ENCODE peak calls at places on chromosomes 12 and 14, in four cellular contexts. One of them, this sample, is unnamed.

GRCh38 chr14:102545461-102546265 is 36.1 kb upstream of the ANKRD9 start:
- DNase-seq in NCI-H1105 treated with DMSO at 0.1 percent for 48 hours: no peak
- DNase-seq in HCEC 1CT: peak; percentile 26
- DNase-seq in stimulated activated CD8-positive, alpha-beta memory T cell treated with anti-CD3 and anti-CD28 coated beads, Interleukin-15, amount 100 ng/mL, for 1 hour: no peak
- DNase-seq in this sample: no peak

GRCh38 chr12:50665170-50665569 is 98.7 kb upstream of the ATF1 start:
- DNase-seq in HCEC 1CT: no peak
- DNase-seq in stimulated activated CD8-positive, alpha-beta memory T cell treated with anti-CD3 and anti-CD28 coated beads, Interleukin-15, amount 100 ng/mL, for 1 hour: no peak
- DNase-seq in NCI-H1105 treated with DMSO at 0.1 percent for 48 hours: no peak
- DNase-seq in this sample: no peak

GRCh38 chr14:25032092-25032784 is 17.7 kb downstream of the STXBP6 start:
- DNase-seq in NCI-H1105 treated with DMSO at 0.1 percent for 48 hours: no peak
- DNase-seq in HCEC 1CT: no peak
- DNase-seq in stimulated activated CD8-positive, alpha-beta memory T cell treated with anti-CD3 and anti-CD28 coated beads, Interleukin-15, amount 100 ng/mL, for 1 hour: no peak
- DNase-seq in this sample: no peak

GRCh38 chr12:76158518-76159321 is 74.2 kb upstream of the NAP1L1 start:
- DNase-seq in HCEC 1CT: peak; percentile 79
- DNase-seq in NCI-H1105 treated with DMSO at 0.1 percent for 48 hours: no peak
- DNase-seq in stimulated activated CD8-positive, alpha-beta memory T cell treated with anti-CD3 and anti-CD28 coated beads, Interleukin-15, amount 100 ng/mL, for 1 hour: peak; percentile 17
- DNase-seq in this sample: no peak

GRCh38 chr14:90785474-90785873 is 30.8 kb downstream of the TTC7B start:
- DNase-seq in HCEC 1CT: no peak
- DNase-seq in stimulated activated CD8-positive, alpha-beta memory T cell treated with anti-CD3 and anti-CD28 coated beads, Interleukin-15, amount 100 ng/mL, for 1 hour: no peak
- DNase-seq in NCI-H1105 treated with DMSO at 0.1 percent for 48 hours: no peak
- DNase-seq in this sample: no peak

GRCh38 chr12:111850526-111850925 is 8.5 kb downstream of the MAPKAPK5 start:
- DNase-seq in NCI-H1105 treated with DMSO at 0.1 percent for 48 hours: no peak
- DNase-seq in stimulated activated CD8-positive, alpha-beta memory T cell treated with anti-CD3 and anti-CD28 coated beads, Interleukin-15, amount 100 ng/mL, for 1 hour: no peak
- DNase-seq in HCEC 1CT: no peak
- DNase-seq in this sample: no peak

GRCh38 chr12:70763666-70764065 is 126.4 kb upstream of the PTPRB start:
- DNase-seq in NCI-H1105 treated with DMSO at 0.1 percent for 48 hours: no peak
- DNase-seq in stimulated activated CD8-positive, alpha-beta memory T cell treated with anti-CD3 and anti-CD28 coated beads, Interleukin-15, amount 100 ng/mL, for 1 hour: no peak
- DNase-seq in HCEC 1CT: no peak
- DNase-seq in this sample: no peak

GRCh38 chr12:2114071-2114470 is 61.3 kb downstream of the CACNA1C start:
- DNase-seq in NCI-H1105 treated with DMSO at 0.1 percent for 48 hours: no peak
- DNase-seq in HCEC 1CT: no peak
- DNase-seq in stimulated activated CD8-positive, alpha-beta memory T cell treated with anti-CD3 and anti-CD28 coated beads, Interleukin-15, amount 100 ng/mL, for 1 hour: no peak
- DNase-seq in this sample: no peak

GRCh38 chr12:18747960-18748359 is 10.0 kb downstream of the CAPZA3 start:
- DNase-seq in HCEC 1CT: peak; percentile 93
- DNase-seq in stimulated activated CD8-positive, alpha-beta memory T cell treated with anti-CD3 and anti-CD28 coated beads, Interleukin-15, amount 100 ng/mL, for 1 hour: no peak
- DNase-seq in NCI-H1105 treated with DMSO at 0.1 percent for 48 hours: no peak
- DNase-seq in this sample: no peak

GRCh38 chr12:116186482-116187157 is 90.9 kb downstream of the MED13L start:
- DNase-seq in NCI-H1105 treated with DMSO at 0.1 percent for 48 hours: no peak
- DNase-seq in HCEC 1CT: no peak
- DNase-seq in stimulated activated CD8-positive, alpha-beta memory T cell treated with anti-CD3 and anti-CD28 coated beads, Interleukin-15, amount 100 ng/mL, for 1 hour: no peak
- DNase-seq in this sample: no peak

GRCh38 chr12:57632898-57633825 is at the start of gene B4GALNT1:
- DNase-seq in HCEC 1CT: peak; percentile 40
- DNase-seq in NCI-H1105 treated with DMSO at 0.1 percent for 48 hours: peak; percentile 69
- DNase-seq in stimulated activated CD8-positive, alpha-beta memory T cell treated with anti-CD3 and anti-CD28 coated beads, Interleukin-15, amount 100 ng/mL, for 1 hour: no peak
- DNase-seq in this sample: no peak

GRCh38 chr12:57268264-57268663 is 17.3 kb upstream of the STAC3 start:
- DNase-seq in stimulated activated CD8-positive, alpha-beta memory T cell treated with anti-CD3 and anti-CD28 coated beads, Interleukin-15, amount 100 ng/mL, for 1 hour: no peak
- DNase-seq in NCI-H1105 treated with DMSO at 0.1 percent for 48 hours: no peak
- DNase-seq in HCEC 1CT: no peak
- DNase-seq in this sample: no peak

GRCh38 chr12:15701721-15702156 is 87.4 kb downstream of the EPS8 start:
- DNase-seq in NCI-H1105 treated with DMSO at 0.1 percent for 48 hours: no peak
- DNase-seq in HCEC 1CT: peak; percentile 74
- DNase-seq in stimulated activated CD8-positive, alpha-beta memory T cell treated with anti-CD3 and anti-CD28 coated beads, Interleukin-15, amount 100 ng/mL, for 1 hour: no peak
- DNase-seq in this sample: no peak

GRCh38 chr12:131535779-131536178 is 175.1 kb upstream of the SFSWAP start:
- DNase-seq in HCEC 1CT: no peak
- DNase-seq in stimulated activated CD8-positive, alpha-beta memory T cell treated with anti-CD3 and anti-CD28 coated beads, Interleukin-15, amount 100 ng/mL, for 1 hour: no peak
- DNase-seq in NCI-H1105 treated with DMSO at 0.1 percent for 48 hours: no peak
- DNase-seq in this sample: no peak

GRCh38 chr14:56549721-56550120 is 29.9 kb upstream of the TMEM260 start:
- DNase-seq in NCI-H1105 treated with DMSO at 0.1 percent for 48 hours: no peak
- DNase-seq in HCEC 1CT: no peak
- DNase-seq in stimulated activated CD8-positive, alpha-beta memory T cell treated with anti-CD3 and anti-CD28 coated beads, Interleukin-15, amount 100 ng/mL, for 1 hour: no peak
- DNase-seq in this sample: no peak

GRCh38 chr14:101031186-101031585 is 127.7 kb upstream of the RTL1 start:
- DNase-seq in NCI-H1105 treated with DMSO at 0.1 percent for 48 hours: no peak
- DNase-seq in stimulated activated CD8-positive, alpha-beta memory T cell treated with anti-CD3 and anti-CD28 coated beads, Interleukin-15, amount 100 ng/mL, for 1 hour: no peak
- DNase-seq in HCEC 1CT: no peak
- DNase-seq in this sample: no peak

GRCh38 chr14:20606190-20606901 is 15.2 kb upstream of the RNASE12 start:
- DNase-seq in stimulated activated CD8-positive, alpha-beta memory T cell treated with anti-CD3 and anti-CD28 coated beads, Interleukin-15, amount 100 ng/mL, for 1 hour: no peak
- DNase-seq in HCEC 1CT: peak; percentile 31
- DNase-seq in NCI-H1105 treated with DMSO at 0.1 percent for 48 hours: peak; percentile 14
- DNase-seq in this sample: no peak

GRCh38 chr14:76514599-76514998 is 138.7 kb downstream of the ESRRB start:
- DNase-seq in NCI-H1105 treated with DMSO at 0.1 percent for 48 hours: no peak
- DNase-seq in HCEC 1CT: peak; percentile 20
- DNase-seq in stimulated activated CD8-positive, alpha-beta memory T cell treated with anti-CD3 and anti-CD28 coated beads, Interleukin-15, amount 100 ng/mL, for 1 hour: no peak
- DNase-seq in this sample: no peak

GRCh38 chr14:95057851-95058250 is 99.5 kb downstream of the DICER1 start:
- DNase-seq in stimulated activated CD8-positive, alpha-beta memory T cell treated with anti-CD3 and anti-CD28 coated beads, Interleukin-15, amount 100 ng/mL, for 1 hour: no peak
- DNase-seq in HCEC 1CT: no peak
- DNase-seq in NCI-H1105 treated with DMSO at 0.1 percent for 48 hours: no peak
- DNase-seq in this sample: no peak